ENCODE peak calls at places on chromosomes 3 and 15, in nine cellular contexts. Q, E, P, S, G, R, J, T and M are unnamed samples.

GRCh38 chr15:48913141-48913540 is 35.2 kb downstream of the EID1 start:
- DNase-seq in Q (no peak), E (no peak), P (no peak), S (no peak), G (peak), R (no peak), J (no peak), T (no peak), M (no peak)

GRCh38 chr3:40313975-40314860 is 4.7 kb downstream of the EIF1B start:
- DNase-seq in Q (no peak), E (no peak), P (no peak), S (peak), G (no peak), R (no peak), J (peak), T (no peak), M (no peak)

GRCh38 chr3:18767756-18768303 is 342.7 kb upstream of the SATB1 start:
- DNase-seq in Q (no peak), E (no peak), P (peak), S (no peak), G (no peak), R (no peak), J (no peak), T (no peak), M (no peak)

GRCh38 chr3:135218304-135218703 is 423.2 kb downstream of the EPHB1 start:
- DNase-seq in Q (no peak), E (no peak), P (no peak), S (no peak), G (no peak), R (no peak), J (no peak), T (no peak), M (no peak)

GRCh38 chr3:119235151-119235550 is 5.5 kb downstream of the B4GALT4 start:
- DNase-seq in Q (no peak), E (no peak), P (no peak), S (no peak), G (peak), R (no peak), J (peak), T (peak), M (peak)

GRCh38 chr15:63484433-63484832 is 20.0 kb upstream of the USP3 start:
- DNase-seq in Q (no peak), E (no peak), P (no peak), S (no peak), G (no peak), R (no peak), J (no peak), T (no peak), M (no peak)

GRCh38 chr3:57283366-57283765 is 9.1 kb downstream of the ASB14 start:
- DNase-seq in Q (no peak), E (no peak), P (no peak), S (no peak), G (no peak), R (no peak), J (no peak), T (no peak), M (peak)

GRCh38 chr15:82670699-82671098 is 23.5 kb upstream of the CPEB1 start:
- DNase-seq in Q (no peak), E (no peak), P (no peak), S (no peak), G (no peak), R (no peak), J (no peak), T (no peak), M (no peak)

GRCh38 chr15:69660658-69661405 is 208.2 kb downstream of the RPLP1 start:
- DNase-seq in Q (no peak), E (no peak), P (no peak), S (no peak), G (no peak), R (no peak), J (no peak), T (no peak), M (no peak)

GRCh38 chr3:183006396-183007002 is 26.2 kb upstream of the DCUN1D1 start:
- DNase-seq in Q (no peak), E (no peak), P (no peak), S (no peak), G (no peak), R (no peak), J (no peak), T (no peak), M (no peak)

GRCh38 chr15:41980654-41981323 is 8.4 kb upstream of the EHD4 start:
- DNase-seq in Q (peak), E (no peak), P (no peak), S (no peak), G (no peak), R (no peak), J (no peak), T (no peak), M (no peak)

GRCh38 chr3:124770341-124771082 is 40.3 kb downstream of the UMPS start:
- DNase-seq in Q (no peak), E (no peak), P (no peak), S (peak), G (no peak), R (peak), J (no peak), T (peak), M (no peak)

GRCh38 chr3:188124184-188124583 is 29.8 kb upstream of the LPP start:
- DNase-seq in Q (no peak), E (no peak), P (no peak), S (no peak), G (peak), R (no peak), J (no peak), T (peak), M (peak)

GRCh38 chr15:101115887-101116680 is 135.8 kb downstream of the CHSY1 start:
- DNase-seq in Q (no peak), E (peak), P (no peak), S (no peak), G (peak), R (peak), J (peak), T (peak), M (peak)